ENCODE peak calls at places on chromosome 14, in eight cellular contexts. I, U, A, Q, M, X, Y and Z are unnamed samples.

GRCh38 chr14:52377940-52378339 is 63.8 kb downstream of the PTGER2 start:
- DNase-seq in I (no peak), U (no peak), A (peak), Q (no peak), M (no peak), X (no peak), Y (no peak), Z (no peak)

GRCh38 chr14:55430024-55430690 is 10.3 kb downstream of the TBPL2 start:
- DNase-seq in I (peak), U (peak), A (peak), Q (peak), M (no peak), X (peak), Y (peak), Z (peak)

GRCh38 chr14:76205708-76206107 is 54.0 kb downstream of the GPATCH2L start:
- DNase-seq in I (no peak), U (no peak), A (no peak), Q (no peak), M (no peak), X (no peak), Y (no peak), Z (no peak)

GRCh38 chr14:102457491-102457890 is 52.1 kb downstream of the ANKRD9 start:
- DNase-seq in I (no peak), U (no peak), A (no peak), Q (no peak), M (no peak), X (no peak), Y (no peak), Z (no peak)

GRCh38 chr14:100577986-100578431 is 9.2 kb downstream of the BEGAIN start:
- DNase-seq in I (no peak), U (no peak), A (peak), Q (no peak), M (peak), X (peak), Y (no peak), Z (no peak)

GRCh38 chr14:80055226-80055625 is 156.1 kb downstream of the DIO2 start:
- DNase-seq in I (no peak), U (no peak), A (no peak), Q (no peak), M (no peak), X (no peak), Y (no peak), Z (no peak)

GRCh38 chr14:73713206-73713803 is 879 bp downstream of the PNMA1 start:
- DNase-seq in I (no peak), U (no peak), A (no peak), Q (no peak), M (no peak), X (no peak), Y (no peak), Z (no peak)

GRCh38 chr14:33551963-33552362 is 398.9 kb downstream of the EGLN3 start:
- DNase-seq in I (no peak), U (no peak), A (peak), Q (no peak), M (no peak), X (no peak), Y (no peak), Z (no peak)

GRCh38 chr14:97415907-97416306 is 618.7 kb downstream of the VRK1 start:
- DNase-seq in I (no peak), U (no peak), A (no peak), Q (no peak), M (no peak), X (no peak), Y (no peak), Z (no peak)

GRCh38 chr14:68905107-68905895 is 73.8 kb downstream of the ACTN1 start:
- DNase-seq in I (no peak), U (no peak), A (no peak), Q (no peak), M (no peak), X (no peak), Y (no peak), Z (no peak)

GRCh38 chr14:64767215-64767964 is 63.2 kb downstream of the PLEKHG3 start:
- DNase-seq in I (no peak), U (no peak), A (no peak), Q (no peak), M (no peak), X (peak), Y (no peak), Z (no peak)

GRCh38 chr14:72270341-72270740 is 338.1 kb downstream of the RGS6 start:
- DNase-seq in I (no peak), U (no peak), A (no peak), Q (no peak), M (no peak), X (no peak), Y (no peak), Z (no peak)

GRCh38 chr14:97410667-97411286 is 613.6 kb downstream of the VRK1 start:
- DNase-seq in I (no peak), U (no peak), A (no peak), Q (no peak), M (no peak), X (no peak), Y (no peak), Z (no peak)

GRCh38 chr14:81516941-81517797 is 16.5 kb downstream of the SEL1L start:
- DNase-seq in I (peak), U (no peak), A (peak), Q (no peak), M (no peak), X (peak), Y (no peak), Z (peak)

GRCh38 chr14:33636715-33637114 is 314.2 kb downstream of the EGLN3 start:
- DNase-seq in I (no peak), U (no peak), A (no peak), Q (no peak), M (no peak), X (no peak), Y (no peak), Z (no peak)

GRCh38 chr14:29016050-29016900 is 249.7 kb downstream of the FOXG1 start:
- DNase-seq in I (no peak), U (no peak), A (peak), Q (no peak), M (no peak), X (peak), Y (no peak), Z (peak)

GRCh38 chr14:101118746-101119610 is 215.5 kb upstream of the RTL1 start:
- DNase-seq in I (no peak), U (no peak), A (peak), Q (no peak), M (peak), X (no peak), Y (no peak), Z (no peak)